ENCODE peak calls at places on chromosome 3, in ten cellular contexts. J is foreskin fibroblast, I is PC-9, S is heart left ventricle, V is fibroblast of the aortic adventitia, D is ascending aorta, H is GM12865, N is cardiac fibroblast, R is stomach, U is astrocyte. P is an unnamed sample.

GRCh38 chr3:49163609-49164008 is 2.5 kb downstream of the CCDC71 start:
- DNase-seq in H (no peak), R (no peak), N (no peak), S (no peak), J (no peak), D (no peak), I (no peak), U (no peak), V (no peak), P (no peak)

GRCh38 chr3:51891242-51892039 is 11.7 kb downstream of the IQCF1 start:
- DNase-seq in V (no peak), D (no peak), S (no peak), I (no peak), H (no peak), R (no peak), J (no peak), U (no peak), N (no peak), P (no peak)

GRCh38 chr3:29822051-29822450 is 541.2 kb downstream of the RBMS3 start:
- DNase-seq in I (no peak), J (peak), H (peak), N (peak), S (no peak), U (peak), V (peak), R (no peak), D (no peak), P (no peak)

GRCh38 chr3:11021611-11022011 is 29.1 kb downstream of the SLC6A1 start:
- DNase-seq in N (no peak), H (no peak), J (no peak), U (no peak), V (no peak), D (no peak), I (no peak), S (no peak), R (no peak), P (no peak)

GRCh38 chr3:128473180-128473519 is 6.5 kb upstream of the DNAJB8 start:
- DNase-seq in I (no peak), N (no peak), S (no peak), D (no peak), H (no peak), R (no peak), U (no peak), V (no peak), J (no peak), P (no peak)

GRCh38 chr3:149792485-149793270 is at the start of gene ANKUB1:
- DNase-seq in H (no peak), N (no peak), V (no peak), D (no peak), U (no peak), S (no peak), R (no peak), I (no peak), J (no peak), P (no peak)

GRCh38 chr3:135895106-135895733 is 70.3 kb upstream of the PPP2R3A start:
- DNase-seq in D (no peak), J (peak), I (peak), H (peak), S (peak), U (peak), V (peak), N (peak), R (peak), P (peak)

GRCh38 chr3:45687828-45688193 is 1.4 kb upstream of the SACM1L start:
- DNase-seq in J (no peak), I (no peak), U (no peak), S (no peak), R (no peak), V (no peak), H (no peak), N (no peak), D (no peak), P (no peak)

GRCh38 chr3:124965413-124965812 is 30.9 kb upstream of the MUC13 start:
- DNase-seq in H (peak), I (no peak), D (no peak), R (no peak), V (peak), J (peak), S (no peak), U (no peak), N (no peak), P (no peak)

GRCh38 chr3:33111581-33111980 is 2.2 kb upstream of the CRTAP start:
- DNase-seq in R (no peak), U (no peak), V (no peak), I (no peak), J (no peak), H (peak), D (no peak), N (no peak), S (no peak), P (no peak)

GRCh38 chr3:13483286-13483685 is 3.2 kb downstream of the HDAC11 start:
- DNase-seq in H (no peak), I (no peak), D (no peak), S (no peak), U (no peak), N (no peak), R (no peak), J (no peak), V (no peak), P (no peak)

GRCh38 chr3:74343391-74343790 is 271.1 kb downstream of the CNTN3 start:
- DNase-seq in J (no peak), V (no peak), U (no peak), I (no peak), R (no peak), S (no peak), N (no peak), D (no peak), H (no peak), P (no peak)

GRCh38 chr3:156601497-156601896 is 46.6 kb upstream of the SSR3 start:
- DNase-seq in H (no peak), V (no peak), D (no peak), U (no peak), N (no peak), R (no peak), J (no peak), S (no peak), I (no peak), P (no peak)

GRCh38 chr3:31196881-31197364 is 302.5 kb upstream of the GADL1 start:
- DNase-seq in N (peak), I (no peak), U (peak), V (peak), R (no peak), J (peak), H (no peak), S (peak), D (no peak), P (peak)

GRCh38 chr3:187999821-188000220 is 154.1 kb upstream of the LPP start:
- DNase-seq in V (no peak), D (no peak), H (no peak), S (no peak), N (no peak), I (no peak), R (no peak), J (no peak), U (no peak), P (no peak)

GRCh38 chr3:178306427-178307115 is 229.7 kb upstream of the KCNMB2 start:
- DNase-seq in S (no peak), R (no peak), H (no peak), J (peak), N (no peak), V (no peak), U (no peak), I (no peak), D (no peak), P (no peak)

GRCh38 chr3:186097663-186098451 is 11.0 kb downstream of the ETV5 start:
- DNase-seq in U (peak), J (peak), D (no peak), I (peak), N (peak), V (peak), S (peak), R (peak), H (no peak), P (peak)

GRCh38 chr3:157793745-157794144 is 290.5 kb upstream of the VEPH1 start:
- DNase-seq in N (no peak), D (no peak), J (peak), R (no peak), V (no peak), H (no peak), U (no peak), I (no peak), S (no peak), P (no peak)

GRCh38 chr3:110199588-110199943 is 862.2 kb upstream of the DPPA4 start:
- DNase-seq in I (no peak), J (no peak), V (no peak), R (no peak), U (no peak), S (no peak), H (no peak), N (no peak), D (no peak), P (no peak)

GRCh38 chr3:48039487-48040190 is 23.4 kb upstream of the MAP4 start:
- DNase-seq in V (peak), S (no peak), U (peak), I (no peak), D (no peak), N (peak), J (peak), R (no peak), H (peak), P (no peak)

GRCh38 chr3:23129062-23129461 is 74.1 kb upstream of the UBE2E2 start:
- DNase-seq in J (no peak), N (peak), I (no peak), H (no peak), D (no peak), U (no peak), V (peak), R (no peak), S (no peak), P (no peak)
- H3K4me3 ChIP-seq in J (peak), N (peak), I (peak), H (no peak), D (no peak), U (no peak), V (peak), R (peak), S (peak), P (no peak)

DNA sequence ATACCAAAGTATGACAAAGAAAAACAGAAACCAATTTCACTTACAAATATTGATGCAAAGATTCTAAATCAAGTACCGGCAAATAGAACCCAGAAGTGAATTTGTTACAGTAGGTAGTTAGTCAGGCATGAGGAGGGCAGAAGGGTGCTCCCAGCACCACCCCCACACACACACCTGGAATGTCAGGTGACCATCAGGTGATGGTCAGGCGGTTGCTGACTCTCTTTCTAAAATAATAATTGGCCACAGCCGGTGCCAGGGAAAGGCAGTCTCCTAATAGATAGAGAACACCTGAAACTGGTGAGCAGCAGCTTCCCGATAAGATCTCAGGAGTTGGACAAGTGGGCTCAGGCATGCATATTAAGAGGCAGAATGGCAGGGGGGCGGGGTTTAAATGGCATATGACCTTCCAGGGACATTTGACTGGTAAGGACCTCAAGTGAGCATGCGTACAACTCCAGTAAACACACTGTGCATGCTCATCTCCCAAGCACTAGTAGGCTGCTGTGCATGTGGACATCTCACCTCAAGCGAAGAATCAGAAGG is 131.1 kb downstream of the ANO10 start:
- DNase-seq in V (no peak), U (no peak), D (no peak), J (no peak), H (no peak), I (no peak), N (no peak), S (no peak), R (no peak), P (no peak)
- H3K4me3 ChIP-seq in V (no peak), U (no peak), D (no peak), J (no peak), H (no peak), I (no peak), N (no peak), S (no peak), R (no peak), P (no peak)

DNA sequence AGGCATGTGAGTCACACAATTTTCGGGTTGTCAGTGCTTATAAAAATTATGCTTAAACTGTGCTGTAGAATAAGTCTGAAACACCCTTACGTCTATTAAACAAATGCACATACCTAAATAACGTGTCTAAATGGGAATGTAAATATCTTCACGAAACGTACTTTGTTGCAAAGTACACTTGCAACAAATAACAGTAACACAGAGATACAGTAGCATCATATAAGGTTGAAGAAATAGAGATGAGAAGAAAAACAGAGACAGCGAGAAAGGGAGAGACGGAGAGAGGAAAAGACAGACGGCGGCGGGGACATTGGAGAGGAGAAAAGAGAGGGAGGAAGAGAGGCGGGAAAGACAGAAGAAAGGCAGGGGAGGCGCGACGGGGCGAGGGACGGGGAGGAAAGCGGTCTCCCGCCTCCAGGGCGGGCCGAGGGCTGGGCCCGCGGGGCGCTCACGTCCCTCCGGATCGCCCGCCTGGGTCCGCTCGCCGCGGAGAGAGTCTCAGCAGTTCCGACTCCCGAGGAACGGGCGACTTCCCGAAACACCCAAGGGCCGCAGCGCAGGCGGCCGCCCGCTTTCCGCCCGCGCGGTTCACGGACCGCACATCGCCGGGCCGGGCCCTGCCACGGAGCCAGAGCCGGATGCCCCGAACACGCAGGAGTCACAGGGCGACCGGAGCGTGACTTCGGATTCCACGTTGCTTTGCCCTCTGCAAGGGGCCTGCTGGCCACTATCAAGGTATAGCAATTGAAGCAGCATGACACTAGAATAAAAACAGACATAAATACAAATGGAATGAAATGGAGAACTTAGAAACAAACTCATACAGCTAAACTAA is 153.4 kb downstream of the LMLN start:
- DNase-seq in S (peak), R (no peak), V (no peak), N (no peak), D (no peak), I (no peak), H (no peak), U (no peak), J (peak), P (no peak)
- H3K4me3 ChIP-seq in S (peak), R (peak), V (peak), N (no peak), D (peak), I (no peak), H (no peak), U (peak), J (peak), P (no peak)

DNA sequence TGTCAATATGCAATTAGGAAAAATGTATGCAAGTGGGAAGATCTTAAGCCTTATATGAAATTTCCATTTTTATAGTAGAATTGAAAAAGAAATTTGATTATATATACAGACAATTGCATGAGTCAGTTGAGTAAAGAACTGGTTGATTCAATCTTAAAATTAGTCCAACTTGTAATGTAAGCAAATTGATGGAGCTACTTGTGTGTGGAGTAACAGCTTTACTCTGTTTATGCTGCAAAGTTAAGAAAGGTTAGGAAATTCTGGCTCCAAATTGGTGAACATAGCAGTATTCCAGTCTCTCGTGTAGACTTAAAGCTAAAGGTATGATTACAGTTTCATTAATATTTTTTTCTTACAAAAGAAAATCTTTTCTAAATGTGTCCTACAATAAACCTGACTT is 4.0 kb downstream of the TNFSF10 start:
- DNase-seq in S (no peak), N (no peak), I (no peak), J (no peak), U (no peak), D (no peak), V (no peak), H (no peak), R (no peak), P (no peak)
- H3K4me3 ChIP-seq in S (peak), N (no peak), I (no peak), J (no peak), U (no peak), D (no peak), V (no peak), H (no peak), R (peak), P (no peak)

GRCh38 chr3:70583682-70584081 is 271.2 kb upstream of the MDFIC2 start:
- DNase-seq in R (no peak), S (no peak), V (no peak), N (no peak), I (no peak), J (no peak), U (no peak), H (no peak), D (no peak), P (no peak)

DNA sequence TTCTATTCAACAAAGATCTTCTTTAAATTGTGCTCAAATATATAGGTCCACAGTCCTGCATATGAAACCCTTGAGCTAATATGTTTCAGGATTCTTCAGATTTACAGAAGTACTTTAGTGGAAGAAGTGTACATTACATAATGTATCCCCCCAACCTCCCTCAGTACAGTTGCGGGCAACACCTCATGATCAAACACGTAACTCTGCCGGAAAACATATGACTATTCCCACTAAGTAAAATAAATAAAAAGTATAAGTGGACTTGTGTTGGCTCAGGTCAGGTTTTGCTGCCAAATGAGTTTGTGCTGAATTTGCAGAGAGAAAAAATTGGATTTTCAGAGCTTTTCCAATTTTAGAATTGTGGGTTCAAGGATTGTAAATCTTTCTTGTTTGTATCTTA is 267.6 kb upstream of the MDFIC2 start:
- DNase-seq in V (no peak), U (peak), R (no peak), I (no peak), S (no peak), H (no peak), D (no peak), J (no peak), N (no peak), P (no peak)
- H3K4me3 ChIP-seq in V (no peak), U (no peak), R (no peak), I (no peak), S (no peak), H (no peak), D (no peak), J (no peak), N (no peak), P (no peak)

GRCh38 chr3:194732617-194733016 is 46.9 kb downstream of the FAM43A start:
- DNase-seq in V (no peak), I (no peak), S (no peak), U (no peak), H (no peak), N (no peak), D (no peak), J (no peak), R (no peak), P (no peak)

GRCh38 chr3:194738254-194739093 is 52.8 kb downstream of the FAM43A start:
- DNase-seq in N (peak), R (no peak), I (no peak), S (peak), D (peak), J (peak), V (peak), U (peak), H (no peak), P (no peak)

GRCh38 chr3:194739498-194740284 is 54.0 kb downstream of the FAM43A start:
- DNase-seq in S (no peak), H (no peak), N (peak), I (peak), D (no peak), V (no peak), R (no peak), J (no peak), U (peak), P (no peak)

GRCh38 chr3:194736896-194737600 is 51.4 kb downstream of the FAM43A start:
- DNase-seq in S (no peak), N (no peak), H (peak), R (no peak), V (no peak), D (no peak), J (no peak), I (no peak), U (no peak), P (no peak)

DNA sequence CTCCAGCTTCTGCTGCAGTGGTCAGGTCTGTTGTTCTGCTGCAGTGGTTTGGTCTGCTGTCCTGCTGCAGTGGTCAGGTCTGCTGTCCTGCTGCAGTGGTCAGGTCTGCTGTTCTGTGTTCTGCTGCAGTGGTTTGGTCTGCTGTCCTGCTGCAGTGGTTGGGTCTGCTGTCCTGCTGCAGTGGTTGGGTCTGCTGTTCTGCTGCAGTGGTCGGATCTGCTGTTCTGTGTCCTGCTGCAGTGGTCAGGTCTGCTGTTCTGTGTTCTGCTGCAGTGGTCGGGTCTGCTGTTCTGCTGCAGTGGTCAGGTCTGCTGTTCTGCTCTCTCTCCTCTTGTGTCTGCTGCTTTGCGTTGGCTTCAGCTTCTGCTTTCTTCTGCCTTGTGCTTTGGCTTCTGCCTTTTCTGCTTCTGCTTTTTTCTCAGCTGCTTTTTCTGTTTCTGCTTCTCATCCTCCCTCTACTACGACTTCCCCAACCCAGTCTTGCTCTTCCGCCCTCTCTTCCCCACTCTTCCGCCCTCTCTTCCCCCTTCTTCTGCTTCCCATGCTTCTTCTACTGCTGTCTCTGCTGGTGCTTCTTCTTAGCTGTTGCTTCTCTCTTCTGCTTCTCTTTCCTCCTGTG is 50.7 kb downstream of the FAM43A start:
- DNase-seq in H (no peak), I (no peak), V (no peak), N (no peak), S (no peak), J (no peak), U (no peak), R (no peak), D (no peak), P (no peak)
- H3K4me3 ChIP-seq in H (no peak), I (no peak), V (no peak), N (no peak), S (no peak), J (no peak), U (no peak), R (no peak), D (no peak), P (no peak)

P was measured in lower leg skin.